ENCODE peak calls at places on chromosome 7, in four cellular contexts. T is spleen, G is prostate gland, X is stomach. Z is an unnamed sample.

GRCh38 chr7:159095979-159096411 is 48.7 kb downstream of the VIPR2 start:
- DNase-seq in G (no peak), T (peak), X (peak), Z (peak)

GRCh38 chr7:82559203-82559805 is 115.7 kb upstream of the CACNA2D1 start:
- DNase-seq in X (peak), G (no peak), T (no peak), Z (peak)

GRCh38 chr7:157476654-157477549 is 140.1 kb downstream of the DNAJB6 start:
- DNase-seq in X (no peak), G (no peak), T (peak), Z (no peak)

GRCh38 chr7:127792528-127793342 is 140.7 kb downstream of the SND1 start:
- DNase-seq in T (no peak), X (peak), G (no peak), Z (peak)

GRCh38 chr7:140275069-140275961 is 98.5 kb upstream of the KDM7A start:
- DNase-seq in X (no peak), G (no peak), T (no peak), Z (no peak)

GRCh38 chr7:158795272-158795671 is 34.0 kb downstream of the ESYT2 start:
- DNase-seq in G (no peak), X (no peak), T (no peak), Z (no peak)

GRCh38 chr7:23276381-23276780 is 22.8 kb upstream of the MALSU1 start:
- DNase-seq in T (no peak), G (no peak), X (no peak), Z (no peak)

GRCh38 chr7:94423865-94424264 is 29.2 kb downstream of the COL1A2 start:
- DNase-seq in T (no peak), X (no peak), G (no peak), Z (no peak)

GRCh38 chr7:159125104-159125943 is 19.3 kb downstream of the VIPR2 start:
- DNase-seq in X (peak), G (no peak), T (peak), Z (no peak)

GRCh38 chr7:659996-660395 is 66.5 kb upstream of the DNAAF5 start:
- DNase-seq in X (no peak), T (no peak), G (no peak), Z (no peak)

GRCh38 chr7:73827568-73828106 is 3.2 kb upstream of the CLDN4 start:
- DNase-seq in X (peak), G (peak), T (no peak), Z (peak)
- TF ChIP-seq POLR2A in X (no peak), G (no peak), T (no peak), Z (peak)

GRCh38 chr7:123747620-123748141 is 1.1 kb downstream of the WASL start:
- DNase-seq in T (peak), X (peak), G (peak), Z (peak)
- TF ChIP-seq POLR2AphosphoS5 in T (peak), X (peak), G (peak), Z (peak)

DNA sequence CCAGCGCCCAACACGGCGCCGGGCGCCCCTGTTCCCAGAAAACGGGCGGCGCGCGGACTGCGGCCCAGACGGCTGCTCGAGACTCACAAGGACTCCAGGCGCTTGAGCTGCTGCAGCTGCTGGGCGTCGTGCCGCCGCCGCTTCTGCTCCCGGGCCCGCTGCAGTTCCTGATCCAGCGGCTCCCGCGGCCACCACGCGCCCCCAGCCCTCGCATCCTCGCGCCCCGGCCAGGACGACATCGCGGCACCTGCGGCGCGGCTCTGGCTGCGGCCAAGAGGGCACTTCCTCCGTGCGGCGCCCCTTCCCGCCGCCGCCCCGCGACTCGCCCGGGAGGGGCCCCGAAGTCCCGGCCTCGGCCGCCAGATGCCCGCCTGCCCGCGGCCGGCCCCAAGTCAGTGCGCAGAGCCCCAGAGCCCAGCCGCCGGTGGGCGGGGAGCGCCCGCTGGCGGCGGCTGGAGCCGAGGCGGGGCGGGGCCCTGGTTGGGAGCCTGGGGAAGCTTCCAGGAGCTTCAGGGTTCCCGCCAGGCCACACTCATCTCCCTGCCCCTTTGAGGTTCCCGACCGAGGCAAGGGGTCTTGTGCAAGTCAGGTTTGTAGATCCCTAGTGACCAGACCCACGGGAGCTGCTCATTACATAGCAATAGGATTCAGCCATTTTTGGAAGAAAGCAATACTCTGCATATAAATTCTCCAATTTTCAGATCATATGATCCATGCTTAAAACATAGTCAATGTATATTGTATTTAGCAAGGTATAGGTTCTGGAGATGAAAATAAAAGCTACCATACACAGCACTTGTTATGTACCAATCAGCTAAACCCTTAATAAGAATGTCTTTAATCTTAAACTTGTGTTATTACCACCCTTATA is 14.2 kb upstream of the FKBP9 start:
- DNase-seq in X (peak), T (peak), G (peak), Z (peak)
- TF ChIP-seq POLR2A in X (no peak), T (peak), G (peak), Z (peak)

GRCh38 chr7:148045521-148045920 is 545.0 kb upstream of the C7orf33 start:
- DNase-seq in T (no peak), X (no peak), G (no peak), Z (no peak)
- TF ChIP-seq POLR2AphosphoS5 in T (no peak), X (no peak), G (no peak), Z (no peak)

Z was measured in transverse colon.